ENCODE peak calls at places on chromosomes 3 and 15, in ten cellular contexts. G is psoas muscle, M is tibial nerve, W is uterus, R is adrenal gland, F is transverse colon, H is heart right ventricle, Y is testis, N is ascending aorta, U is left ventricle myocardium inferior. B is an unnamed sample. For H3K9me3, the result is how much of the 10 kb centered on the place peaks cover.

GRCh38 chr15:94844533-94845390 is 613.4 kb downstream of the MCTP2 start:
- DNase-seq in W (peak), M (peak), Y (peak), F (peak), N (peak), R (peak), H (peak), G (peak), U (peak), B (peak)

GRCh38 chr15:98781838-98782237 is 133.5 kb downstream of the IGF1R start:
- DNase-seq in H (no peak), U (no peak), G (no peak), Y (no peak), N (no peak), M (no peak), R (no peak), W (no peak), F (no peak), B (no peak)

GRCh38 chr15:66621491-66622467 is 56.0 kb upstream of the LCTL start:
- DNase-seq in G (no peak), R (no peak), Y (no peak), H (no peak), N (no peak), M (no peak), F (no peak), U (no peak), W (no peak), B (no peak)

GRCh38 chr3:17412950-17413530 is 329.4 kb downstream of the TBC1D5 start:
- DNase-seq in M (no peak), Y (no peak), G (no peak), N (no peak), R (no peak), W (no peak), H (no peak), F (no peak), U (no peak), B (peak)

GRCh38 chr3:138257986-138258385 is 70.9 kb downstream of the ARMC8 start:
- DNase-seq in G (no peak), H (no peak), R (no peak), U (no peak), M (no peak), N (no peak), F (no peak), W (no peak), Y (no peak), B (no peak)

GRCh38 chr15:68386587-68387287 is 45.2 kb downstream of the ITGA11 start:
- DNase-seq in U (no peak), M (no peak), R (no peak), W (peak), G (no peak), N (peak), H (no peak), Y (no peak), F (no peak), B (no peak)

GRCh38 chr3:76132154-76132470 is 346.8 kb upstream of the ZNF717 start:
- DNase-seq in W (no peak), N (no peak), M (no peak), U (no peak), H (no peak), G (no peak), R (no peak), F (no peak), Y (no peak), B (no peak)

GRCh38 chr3:42005426-42005825 is 43.5 kb upstream of the ULK4 start:
- DNase-seq in H (no peak), F (no peak), W (no peak), G (no peak), R (no peak), M (no peak), U (no peak), Y (no peak), N (no peak), B (no peak)

GRCh38 chr15:94582368-94582767 is 351.0 kb downstream of the MCTP2 start:
- DNase-seq in M (no peak), U (no peak), G (no peak), R (peak), F (no peak), H (no peak), N (no peak), Y (peak), W (peak), B (no peak)

GRCh38 chr3:189277711-189278110 is 105.9 kb downstream of the TPRG1 start:
- DNase-seq in M (no peak), N (no peak), U (no peak), F (no peak), H (no peak), W (no peak), G (no peak), Y (no peak), R (no peak), B (no peak)

DNA sequence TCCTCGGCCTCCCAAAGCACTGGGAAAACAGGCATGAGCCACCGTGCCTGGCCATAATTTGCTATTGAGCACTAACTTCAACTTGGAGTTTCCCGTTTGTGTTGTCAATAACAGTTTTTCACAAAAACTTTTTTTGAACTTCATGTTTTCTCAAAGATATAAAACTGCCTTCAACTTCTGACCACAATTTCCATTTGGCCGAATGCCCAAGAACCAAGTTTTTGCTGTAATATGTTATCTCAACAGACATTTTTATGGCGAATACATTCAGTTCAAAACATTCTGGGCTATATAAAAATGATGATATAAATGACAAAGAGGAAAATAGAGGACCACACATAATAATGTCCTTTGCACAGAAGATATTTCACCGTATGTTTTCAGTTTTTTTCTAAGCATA is 56.4 kb downstream of the NEDD4 start:
- DNase-seq in R (peak), M (no peak), F (no peak), G (no peak), H (no peak), N (no peak), U (no peak), Y (no peak), W (no peak), B (no peak)
- H3K9me3 ChIP-seq in R (under half), M (under half), F (under half), G (under half), H (under half), N (under half), U (under half), Y (under half), W (under half), B (under half)

DNA sequence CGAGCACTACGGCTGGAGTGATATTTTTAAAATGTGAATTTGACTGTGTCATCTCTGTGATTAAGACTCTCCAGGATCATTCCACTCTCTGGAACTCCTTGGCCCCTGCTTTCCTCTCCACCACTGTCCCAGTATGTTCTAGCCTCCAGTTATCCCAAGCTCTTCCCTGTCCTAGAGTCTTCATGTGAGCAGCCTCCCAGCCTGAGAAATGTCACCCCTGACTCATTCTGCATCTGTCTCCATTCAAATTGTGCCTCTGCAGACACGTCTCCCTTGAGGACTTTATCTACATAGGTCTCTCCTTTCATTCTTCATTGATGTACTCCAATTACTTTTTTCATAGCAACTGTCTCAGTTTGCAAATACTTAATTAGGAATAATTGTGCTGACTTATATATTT is 317.7 kb upstream of the ADAMTS9 start:
- DNase-seq in N (no peak), Y (no peak), M (no peak), W (no peak), R (no peak), F (no peak), G (no peak), U (no peak), H (no peak), B (no peak)
- H3K4me3 ChIP-seq in N (no peak), Y (no peak), M (no peak), W (no peak), R (no peak), F (no peak), G (no peak), U (no peak), H (no peak), B (no peak)

GRCh38 chr3:197002701-197003454 is 26.7 kb downstream of the MELTF start:
- DNase-seq in N (peak), F (peak), G (peak), U (peak), W (peak), H (peak), R (peak), Y (peak), M (peak), B (peak)
- TF ChIP-seq CTCF in N (peak), F (peak), G (peak), U (peak), W (peak), H (peak), R (peak), Y (peak), M (peak), B (peak)

GRCh38 chr3:39892068-39892467 is 82.7 kb downstream of the MYRIP start:
- DNase-seq in W (no peak), M (no peak), G (no peak), R (no peak), Y (no peak), U (no peak), H (no peak), N (no peak), F (no peak), B (no peak)

GRCh38 chr3:39900462-39901002 is 91.1 kb downstream of the MYRIP start:
- DNase-seq in W (no peak), F (no peak), H (no peak), M (no peak), U (no peak), G (no peak), Y (no peak), N (no peak), R (no peak), B (no peak)

DNA sequence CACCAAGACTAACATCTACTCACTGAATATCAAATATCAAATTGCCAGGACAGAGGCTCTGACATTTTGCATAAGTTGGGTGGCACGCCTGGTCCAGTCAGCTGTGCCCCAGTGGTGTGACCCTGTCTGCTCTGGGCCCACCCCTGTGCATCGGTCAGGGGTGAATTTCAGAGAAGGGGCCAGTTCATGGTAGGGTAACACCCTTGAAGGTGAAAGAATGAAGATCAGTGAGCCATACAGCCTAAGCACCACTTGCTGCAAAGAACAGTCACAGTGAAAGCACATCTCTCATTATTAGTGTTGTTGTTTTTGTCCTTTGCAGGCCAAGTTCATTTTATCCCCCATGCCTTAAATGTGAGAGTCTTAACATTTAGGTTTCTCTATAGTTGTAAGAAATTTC is 86.8 kb downstream of the MYRIP start:
- DNase-seq in G (no peak), Y (no peak), U (no peak), F (no peak), M (no peak), N (no peak), W (no peak), R (no peak), H (no peak), B (no peak)
- H3K9me3 ChIP-seq in G (under half), Y (under half), U (under half), F (under half), M (under half), N (under half), W (under half), R (under half), H (under half), B (under half)

DNA sequence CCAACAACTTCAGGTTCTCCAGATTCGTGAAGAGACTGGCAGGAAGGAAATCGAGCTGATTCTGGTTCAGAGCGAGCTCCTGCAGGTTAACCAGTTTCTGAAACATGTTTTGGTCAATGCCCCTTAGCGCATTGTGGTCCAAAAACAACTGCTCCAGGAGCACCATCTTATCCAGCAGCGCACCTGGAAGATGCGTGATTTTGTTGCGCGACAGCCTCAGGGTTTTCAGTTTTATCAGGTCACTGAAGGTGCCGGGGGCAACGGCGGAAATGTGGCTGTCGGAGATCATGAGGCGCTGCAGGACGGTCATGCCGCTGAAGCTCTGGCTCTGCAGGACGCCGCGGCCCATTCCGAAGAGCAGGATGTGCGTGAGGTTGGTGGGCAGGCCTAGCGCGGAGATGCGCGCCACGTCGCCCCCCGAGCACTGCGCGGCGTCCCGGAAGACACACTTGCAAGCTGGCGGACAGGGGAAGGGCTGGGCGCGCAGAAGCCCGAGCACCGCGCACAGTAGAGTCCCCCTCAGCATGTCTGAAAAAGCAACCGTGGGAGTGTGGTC is 1.2 kb downstream of the GP5 start:
- DNase-seq in U (no peak), M (no peak), F (no peak), Y (no peak), W (no peak), G (no peak), H (no peak), R (no peak), N (no peak), B (no peak)
- H3K4me3 ChIP-seq in U (peak), M (no peak), F (no peak), Y (no peak), W (peak), G (peak), H (peak), R (no peak), N (peak), B (no peak)

GRCh38 chr3:134650431-134651346 is at the start of gene KY:
- DNase-seq in M (no peak), U (peak), R (peak), N (peak), H (peak), Y (peak), W (peak), F (peak), G (peak), B (peak)
- TF ChIP-seq CTCF in M (no peak), U (peak), R (peak), N (no peak), H (peak), Y (no peak), W (peak), F (no peak), G (peak), B (no peak)

GRCh38 chr3:98746122-98746521 is 17.0 kb upstream of the ST3GAL6 start:
- DNase-seq in N (no peak), Y (no peak), H (no peak), R (no peak), W (no peak), F (no peak), U (no peak), M (no peak), G (no peak), B (no peak)

GRCh38 chr3:98743071-98743470 is 20.1 kb upstream of the ST3GAL6 start:
- DNase-seq in F (no peak), R (peak), W (no peak), M (no peak), U (no peak), N (no peak), G (peak), Y (no peak), H (no peak), B (no peak)

GRCh38 chr3:98746882-98747281 is 16.3 kb upstream of the ST3GAL6 start:
- DNase-seq in Y (no peak), F (no peak), G (no peak), R (no peak), U (no peak), W (no peak), N (no peak), H (no peak), M (no peak), B (no peak)

GRCh38 chr3:98744283-98744682 is 18.9 kb upstream of the ST3GAL6 start:
- DNase-seq in N (no peak), R (no peak), M (no peak), W (no peak), H (no peak), U (no peak), G (no peak), F (no peak), Y (no peak), B (no peak)

DNA sequence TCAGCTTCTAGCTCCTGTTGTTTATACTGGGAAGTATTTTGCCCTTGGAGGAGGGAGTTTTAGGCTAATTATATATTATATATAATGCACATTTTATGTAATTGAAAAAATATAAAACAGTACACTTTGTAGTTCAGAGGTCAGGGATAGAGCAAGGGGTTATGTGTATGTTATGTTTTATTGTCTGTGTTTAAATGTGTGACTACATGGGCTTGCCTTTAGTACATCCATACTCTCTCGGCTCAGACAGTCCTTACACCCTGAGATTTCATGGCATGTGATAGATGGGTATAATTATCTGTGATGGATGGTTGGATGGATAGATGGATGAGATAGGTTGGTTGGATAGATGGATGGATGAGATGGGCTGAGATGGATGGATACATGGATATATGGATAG is 17.4 kb upstream of the ST3GAL6 start:
- DNase-seq in R (no peak), Y (no peak), U (no peak), N (no peak), M (no peak), H (no peak), W (no peak), G (no peak), F (no peak), B (no peak)
- H3K9me3 ChIP-seq in R (under half), Y (under half), U (under half), N (under half), M (under half), H (under half), W (under half), G (under half), F (under half), B (under half)

GRCh38 chr3:169940486-169941181 is 26.0 kb upstream of the SEC62 start:
- DNase-seq in W (no peak), Y (no peak), M (no peak), N (no peak), F (no peak), U (no peak), R (no peak), G (no peak), H (no peak), B (no peak)
- H3K4me3 ChIP-seq in W (no peak), Y (no peak), M (no peak), N (no peak), F (no peak), U (no peak), R (no peak), G (no peak), H (no peak), B (no peak)

B was measured in body of pancreas.